ENCODE peak calls at places on chromosomes 3 and 15, in seven cellular contexts. One of them, this sample, is unnamed.

GRCh38 chr3:74613566-74613965 is 893 bp downstream of the CNTN3 start:
- DNase-seq in astrocyte: no peak
- DNase-seq in HCT116: no peak
- DNase-seq in lung: no peak
- DNase-seq in thoracic aorta: no peak
- DNase-seq in heart right ventricle: no peak
- DNase-seq in breast epithelium: no peak
- DNase-seq in this sample: no peak

GRCh38 chr3:71984843-71985594 is 200.1 kb upstream of the PROK2 start:
- DNase-seq in astrocyte: no peak
- DNase-seq in HCT116: no peak
- DNase-seq in lung: no peak
- DNase-seq in thoracic aorta: no peak
- DNase-seq in heart right ventricle: no peak
- DNase-seq in breast epithelium: no peak
- DNase-seq in this sample: no peak

GRCh38 chr15:22895465-22896190 is 57.2 kb downstream of the NIPA2 start:
- DNase-seq in astrocyte: peak; percentile 9
- DNase-seq in HCT116: peak; percentile 77
- DNase-seq in lung: no peak
- DNase-seq in thoracic aorta: no peak
- DNase-seq in heart right ventricle: no peak
- DNase-seq in breast epithelium: peak; percentile 61
- DNase-seq in this sample: no peak

GRCh38 chr15:31278056-31278445 is 48.6 kb upstream of the KLF13 start:
- DNase-seq in astrocyte: no peak
- DNase-seq in HCT116: no peak
- DNase-seq in lung: no peak
- DNase-seq in thoracic aorta: no peak
- DNase-seq in heart right ventricle: no peak
- DNase-seq in breast epithelium: peak; percentile 43
- DNase-seq in this sample: no peak

GRCh38 chr15:30906366-30906765 is 2.7 kb downstream of the FAN1 start:
- DNase-seq in astrocyte: no peak
- DNase-seq in HCT116: no peak
- DNase-seq in lung: no peak
- DNase-seq in thoracic aorta: no peak
- DNase-seq in heart right ventricle: no peak
- DNase-seq in breast epithelium: no peak
- DNase-seq in this sample: no peak

GRCh38 chr15:101043911-101044624 is 124.9 kb downstream of the LRRK1 start:
- DNase-seq in astrocyte: no peak
- DNase-seq in HCT116: no peak
- DNase-seq in lung: no peak
- DNase-seq in thoracic aorta: no peak
- DNase-seq in heart right ventricle: no peak
- DNase-seq in breast epithelium: no peak
- DNase-seq in this sample: no peak

GRCh38 chr15:70055601-70056051 is 42.1 kb downstream of the TLE3 start:
- DNase-seq in astrocyte: no peak
- DNase-seq in HCT116: no peak
- DNase-seq in lung: no peak
- DNase-seq in thoracic aorta: no peak
- DNase-seq in heart right ventricle: no peak
- DNase-seq in breast epithelium: peak; percentile 53
- DNase-seq in this sample: no peak

GRCh38 chr3:88113311-88114162 is 36.2 kb upstream of the C3orf38 start:
- DNase-seq in astrocyte: peak; percentile 42
- DNase-seq in HCT116: peak; percentile 57
- DNase-seq in lung: peak; percentile 52
- DNase-seq in thoracic aorta: peak; percentile 14
- DNase-seq in heart right ventricle: no peak
- DNase-seq in breast epithelium: no peak
- DNase-seq in this sample: peak; percentile 81

GRCh38 chr15:40693904-40694705 is 869 bp upstream of the RAD51 start:
- DNase-seq in astrocyte: peak; percentile 82
- DNase-seq in HCT116: no peak
- DNase-seq in lung: no peak
- DNase-seq in thoracic aorta: no peak
- DNase-seq in heart right ventricle: no peak
- DNase-seq in breast epithelium: no peak
- DNase-seq in this sample: no peak

GRCh38 chr3:155416500-155417118 is 123.1 kb upstream of the STRIT1 start:
- DNase-seq in astrocyte: peak; percentile 83
- DNase-seq in HCT116: no peak
- DNase-seq in lung: no peak
- DNase-seq in thoracic aorta: no peak
- DNase-seq in heart right ventricle: no peak
- DNase-seq in breast epithelium: no peak
- DNase-seq in this sample: no peak

GRCh38 chr3:123805504-123805903 is 78.6 kb downstream of the MYLK start:
- DNase-seq in astrocyte: no peak
- DNase-seq in HCT116: no peak
- DNase-seq in lung: no peak
- DNase-seq in thoracic aorta: no peak
- DNase-seq in heart right ventricle: no peak
- DNase-seq in breast epithelium: no peak
- DNase-seq in this sample: no peak

GRCh38 chr15:37106490-37107001 is 6.2 kb upstream of the MEIS2 start:
- DNase-seq in astrocyte: no peak
- DNase-seq in HCT116: no peak
- DNase-seq in lung: no peak
- DNase-seq in thoracic aorta: no peak
- DNase-seq in heart right ventricle: peak; percentile 67
- DNase-seq in breast epithelium: no peak
- DNase-seq in this sample: peak; percentile 80

GRCh38 chr3:28850186-28850585 is 430.7 kb upstream of the RBMS3 start:
- DNase-seq in astrocyte: peak; percentile 49
- DNase-seq in HCT116: no peak
- DNase-seq in lung: no peak
- DNase-seq in thoracic aorta: no peak
- DNase-seq in heart right ventricle: no peak
- DNase-seq in breast epithelium: no peak
- DNase-seq in this sample: no peak

GRCh38 chr3:28856796-28857195 is 424.1 kb upstream of the RBMS3 start:
- DNase-seq in astrocyte: no peak
- DNase-seq in HCT116: no peak
- DNase-seq in lung: no peak
- DNase-seq in thoracic aorta: no peak
- DNase-seq in heart right ventricle: no peak
- DNase-seq in breast epithelium: no peak
- DNase-seq in this sample: no peak

DNA sequence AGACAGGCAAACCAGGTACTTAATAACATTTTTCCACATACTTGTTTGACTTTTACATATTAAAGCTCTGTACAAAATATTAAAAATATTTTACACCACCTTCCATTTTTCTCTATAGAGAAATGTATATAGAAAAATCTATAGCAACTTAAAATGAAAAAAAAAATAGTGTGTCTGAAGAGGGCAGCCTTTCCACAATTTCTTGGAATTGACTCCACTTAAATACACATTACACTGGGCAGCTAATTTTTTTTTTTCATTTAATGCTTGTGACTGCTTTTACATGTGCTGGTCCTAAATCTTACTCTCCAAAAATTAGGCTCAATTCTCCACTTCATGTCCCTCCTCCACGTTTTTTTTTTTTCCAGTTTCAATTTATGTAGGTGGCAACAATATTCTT is 427.0 kb upstream of the RBMS3 start:
- DNase-seq in astrocyte: no peak
- DNase-seq in HCT116: no peak
- DNase-seq in lung: no peak
- DNase-seq in thoracic aorta: no peak
- DNase-seq in heart right ventricle: no peak
- DNase-seq in breast epithelium: no peak
- DNase-seq in this sample: no peak
- TF ChIP-seq CTCF in astrocyte: no peak
- TF ChIP-seq CTCF in HCT116: no peak
- TF ChIP-seq CTCF in lung: no peak
- TF ChIP-seq CTCF in thoracic aorta: no peak
- TF ChIP-seq CTCF in heart right ventricle: no peak
- TF ChIP-seq CTCF in breast epithelium: no peak
- TF ChIP-seq CTCF in this sample: no peak

GRCh38 chr3:100032262-100032661 is 82.0 kb downstream of the FILIP1L start:
- DNase-seq in astrocyte: peak; percentile 97
- DNase-seq in HCT116: no peak
- DNase-seq in lung: no peak
- DNase-seq in thoracic aorta: no peak
- DNase-seq in heart right ventricle: no peak
- DNase-seq in breast epithelium: no peak
- DNase-seq in this sample: peak; percentile 87
- H3K27ac ChIP-seq in astrocyte: peak overlapping the region; percentile 78
- H3K27ac ChIP-seq in HCT116: no peak overlapping the region
- H3K27ac ChIP-seq in lung: peak overlapping the region; percentile 2
- H3K27ac ChIP-seq in thoracic aorta: no peak overlapping the region
- H3K27ac ChIP-seq in heart right ventricle: no peak overlapping the region
- H3K27ac ChIP-seq in breast epithelium: no peak overlapping the region
- H3K27ac ChIP-seq in this sample: no peak overlapping the region

GRCh38 chr3:46943237-46944187 is 33.0 kb downstream of the CCDC12 start:
- DNase-seq in astrocyte: peak; percentile 16
- DNase-seq in HCT116: peak; percentile 68
- DNase-seq in lung: peak; percentile 74
- DNase-seq in thoracic aorta: no peak
- DNase-seq in heart right ventricle: no peak
- DNase-seq in breast epithelium: no peak
- DNase-seq in this sample: peak; percentile 61
- TF ChIP-seq CTCF in astrocyte: no peak
- TF ChIP-seq CTCF in HCT116: no peak
- TF ChIP-seq CTCF in lung: no peak
- TF ChIP-seq CTCF in thoracic aorta: no peak
- TF ChIP-seq CTCF in heart right ventricle: no peak
- TF ChIP-seq CTCF in breast epithelium: no peak
- TF ChIP-seq CTCF in this sample: no peak

DNA sequence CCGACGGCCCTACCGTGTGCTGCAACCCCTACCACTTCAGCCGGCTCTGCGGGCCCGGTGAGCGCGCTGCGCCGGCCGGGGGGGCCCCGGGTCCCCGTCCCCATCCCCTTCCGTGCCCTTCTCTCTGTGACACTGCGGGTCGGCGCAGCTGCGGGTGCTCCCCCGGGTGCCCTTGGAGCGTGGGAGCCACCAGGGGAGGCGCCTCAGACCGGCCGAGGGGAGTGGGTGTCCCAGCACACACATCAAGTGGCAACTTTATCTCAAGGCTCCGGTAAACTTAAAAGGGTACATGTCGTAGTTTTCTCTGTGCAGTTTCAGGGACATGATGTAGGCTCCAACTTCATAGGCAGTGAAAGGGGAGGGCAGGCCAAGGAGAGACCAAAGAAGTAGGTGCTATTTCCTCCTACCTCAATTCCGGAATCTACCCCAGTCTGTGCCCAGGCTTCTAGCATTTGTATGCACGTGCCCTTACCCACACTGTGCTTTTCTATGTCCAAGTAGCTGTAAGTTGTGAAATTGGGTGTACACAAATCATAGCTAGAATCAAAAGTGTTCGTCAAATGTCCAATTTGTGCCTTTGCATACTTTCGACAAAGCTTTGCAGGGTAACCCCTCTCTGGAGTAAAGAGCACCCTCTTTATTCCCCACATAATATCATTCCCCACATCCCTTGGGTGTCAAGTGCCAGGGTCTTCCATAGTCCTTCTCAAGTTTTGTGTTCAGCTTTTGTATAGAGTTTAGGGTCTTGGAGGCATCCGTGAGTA is 2.2 kb downstream of the SMAD6 start:
- DNase-seq in astrocyte: no peak
- DNase-seq in HCT116: no peak
- DNase-seq in lung: no peak
- DNase-seq in thoracic aorta: no peak
- DNase-seq in heart right ventricle: peak; percentile 33
- DNase-seq in breast epithelium: no peak
- DNase-seq in this sample: no peak
- H3K27ac ChIP-seq in astrocyte: no peak overlapping the region
- H3K27ac ChIP-seq in HCT116: peak overlapping the region; percentile 79
- H3K27ac ChIP-seq in lung: peak overlapping the region; percentile 91
- H3K27ac ChIP-seq in thoracic aorta: peak overlapping the region; percentile 90
- H3K27ac ChIP-seq in heart right ventricle: peak overlapping the region; percentile 88
- H3K27ac ChIP-seq in breast epithelium: no peak overlapping the region
- H3K27ac ChIP-seq in this sample: peak overlapping the region; percentile 97

DNA sequence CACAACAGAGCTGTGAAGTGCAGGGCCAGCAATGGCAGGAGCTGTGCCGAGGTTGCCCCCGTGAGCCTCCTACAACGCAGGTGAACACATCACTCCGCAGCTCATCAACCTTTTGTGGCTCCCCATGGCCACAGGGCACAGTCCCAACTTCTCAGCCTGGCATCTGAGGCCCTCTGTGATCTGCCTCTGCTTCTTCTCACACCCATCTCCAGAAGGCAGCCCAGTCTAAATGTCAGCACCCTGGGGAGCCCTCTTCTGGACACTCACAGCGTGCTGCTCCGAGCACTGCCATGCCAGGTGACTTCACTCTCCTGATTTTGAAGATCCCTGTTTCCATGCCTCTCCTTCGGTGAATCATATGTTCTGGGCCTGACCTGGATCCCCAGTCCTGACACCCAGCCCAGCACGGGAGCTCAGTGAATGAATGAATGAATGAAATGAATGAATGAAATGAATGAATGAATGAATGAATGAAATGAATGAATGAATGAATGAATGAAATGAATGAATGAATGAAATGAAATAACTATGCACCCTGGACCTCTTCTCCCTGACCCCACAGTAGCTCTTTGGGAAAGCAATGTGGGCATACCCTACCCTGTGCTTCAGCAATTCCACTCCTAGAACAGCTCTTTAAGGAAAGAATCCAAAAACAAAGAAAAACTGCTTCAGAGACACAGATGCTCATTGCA is 17.9 kb upstream of the SKIC8 start:
- DNase-seq in astrocyte: no peak
- DNase-seq in HCT116: no peak
- DNase-seq in lung: no peak
- DNase-seq in thoracic aorta: no peak
- DNase-seq in heart right ventricle: no peak
- DNase-seq in breast epithelium: no peak
- DNase-seq in this sample: no peak
- TF ChIP-seq CTCF in astrocyte: no peak
- TF ChIP-seq CTCF in HCT116: peak; percentile 41
- TF ChIP-seq CTCF in lung: no peak
- TF ChIP-seq CTCF in thoracic aorta: no peak
- TF ChIP-seq CTCF in heart right ventricle: peak; percentile 20
- TF ChIP-seq CTCF in breast epithelium: no peak
- TF ChIP-seq CTCF in this sample: peak; percentile 9

DNA sequence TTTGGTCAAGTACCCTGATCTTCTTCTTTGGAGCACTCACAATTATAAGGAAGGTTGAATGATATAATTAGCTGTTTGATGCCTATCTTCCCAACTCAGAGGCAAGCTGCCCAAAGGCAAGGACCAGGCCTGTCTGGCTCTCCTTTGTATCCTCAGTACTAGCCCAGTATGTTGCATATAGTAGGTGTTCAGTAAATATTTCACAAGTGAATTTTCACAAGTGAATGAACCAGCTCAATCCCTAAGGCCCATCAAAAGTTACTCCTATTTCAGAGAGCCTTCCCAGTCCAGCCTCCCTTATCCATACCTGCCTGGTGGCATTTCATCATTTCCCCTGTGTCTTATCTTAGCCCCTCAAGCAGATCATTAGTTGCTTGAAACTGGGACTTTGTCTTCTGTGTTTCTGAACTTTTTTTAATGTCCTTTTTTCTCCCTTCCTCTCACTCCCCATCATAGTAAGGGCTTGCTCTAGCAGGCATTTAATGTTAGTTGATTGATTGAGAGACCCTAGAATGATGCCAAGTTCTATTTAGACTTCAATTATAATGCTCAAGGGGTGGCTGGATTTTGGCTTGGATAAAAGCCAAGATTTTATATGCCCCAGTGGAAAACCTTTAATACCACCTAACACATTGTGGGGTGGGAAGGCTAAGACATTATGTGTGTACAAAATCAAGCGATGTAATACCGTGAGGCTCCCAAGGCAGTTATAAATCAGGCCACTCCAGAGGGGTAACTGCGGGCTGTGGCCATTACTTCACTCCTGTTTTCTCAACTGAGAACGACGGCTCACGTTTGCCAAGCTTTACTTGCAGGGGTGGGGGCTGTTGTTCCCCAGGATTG is 43.2 kb upstream of the BOC start:
- DNase-seq in astrocyte: no peak
- DNase-seq in HCT116: no peak
- DNase-seq in lung: no peak
- DNase-seq in thoracic aorta: no peak
- DNase-seq in heart right ventricle: no peak
- DNase-seq in breast epithelium: no peak
- DNase-seq in this sample: no peak
- H3K27ac ChIP-seq in astrocyte: no peak overlapping the region
- H3K27ac ChIP-seq in HCT116: no peak overlapping the region
- H3K27ac ChIP-seq in lung: no peak overlapping the region
- H3K27ac ChIP-seq in thoracic aorta: no peak overlapping the region
- H3K27ac ChIP-seq in heart right ventricle: no peak overlapping the region
- H3K27ac ChIP-seq in breast epithelium: peak overlapping the region; percentile 77
- H3K27ac ChIP-seq in this sample: peak overlapping the region; percentile 96

This sample was measured in cardiac muscle cell.